ENCODE peak calls at places on chromosomes 16 and 17, in eight cellular contexts. A is activated CD8-positive, alpha-beta memory T cell treated with anti-CD3 and anti-CD28 coated beads for 48 hours; S is activated CD4-positive, alpha-beta T cell treated with anti-CD3 and anti-CD28 coated beads for 24 hours; Q is smooth muscle cell of the brain vasculature; X is body of pancreas; N is GM12892; O is MM.1S; D is activated CD4-positive, CD25-positive, alpha-beta regulatory T cell. J is an unnamed sample.

GRCh38 chr17:48541574-48542113 is 3.3 kb downstream of the HOXB2 start:
- DNase-seq in A (no peak), S (no peak), Q (no peak), X (no peak), N (no peak), O (no peak), D (no peak), J (no peak)

GRCh38 chr17:60577147-60577925 is 22.7 kb upstream of the PPM1D start:
- DNase-seq in A (no peak), S (no peak), Q (no peak), X (peak), N (no peak), O (peak), D (no peak), J (no peak)

GRCh38 chr17:50618300-50618699 is 16.4 kb upstream of the ABCC3 start:
- DNase-seq in A (no peak), S (no peak), Q (no peak), X (no peak), N (no peak), O (no peak), D (no peak), J (no peak)

GRCh38 chr16:2838928-2839327 is 8.8 kb downstream of the ZG16B start:
- DNase-seq in A (no peak), S (no peak), Q (no peak), X (peak), N (peak), O (peak), D (no peak), J (no peak)

GRCh38 chr17:76892329-76892728 is 24.1 kb downstream of the MGAT5B start:
- DNase-seq in A (no peak), S (no peak), Q (no peak), X (no peak), N (no peak), O (no peak), D (no peak), J (no peak)

GRCh38 chr17:17587614-17588336 is 3.7 kb downstream of the PEMT start:
- DNase-seq in A (no peak), S (no peak), Q (no peak), X (no peak), N (no peak), O (no peak), D (no peak), J (no peak)

GRCh38 chr16:78551487-78552085 is 452.1 kb downstream of the WWOX start:
- DNase-seq in A (no peak), S (no peak), Q (no peak), X (peak), N (no peak), O (peak), D (no peak), J (no peak)

GRCh38 chr16:73890524-73891500 is 405.8 kb upstream of the PSMD7 start:
- DNase-seq in A (no peak), S (no peak), Q (no peak), X (no peak), N (no peak), O (peak), D (no peak), J (no peak)

GRCh38 chr16:3780570-3780969 is 63.2 kb upstream of the TRAP1 start:
- DNase-seq in A (no peak), S (no peak), Q (no peak), X (no peak), N (no peak), O (no peak), D (no peak), J (no peak)